ENCODE peak calls at places on chromosome 13, in eight cellular contexts. N is HFF-Myc; L is NCI-H345; D is brain microvascular endothelial cell; R is stimulated activated CD4-positive, alpha-beta T cell treated with anti-CD3 and anti-CD28 coated beads, Interleukin-4, amount 100 ng/mL, for 1 hour; K is HT1080; F is ovary; C is IMR-90. T is an unnamed sample.

GRCh38 chr13:57632276-57633140 is 964 bp downstream of the PCDH17 start:
- DNase-seq in L (no peak), D (no peak), F (no peak), K (no peak), C (no peak), R (no peak), N (no peak), T (no peak)

GRCh38 chr13:98429977-98430785 is 146.7 kb downstream of the STK24 start:
- DNase-seq in F (no peak), K (no peak), R (no peak), N (no peak), D (no peak), L (no peak), C (no peak), T (no peak)

GRCh38 chr13:114309806-114310410 is 4.4 kb upstream of the CHAMP1 start:
- DNase-seq in C (no peak), K (no peak), N (no peak), R (no peak), L (no peak), D (no peak), F (no peak), T (no peak)

GRCh38 chr13:40464349-40464748 is 202.1 kb downstream of the FOXO1 start:
- DNase-seq in N (no peak), R (no peak), D (no peak), L (peak; percentile 90), F (no peak), C (no peak), K (no peak), T (no peak)

GRCh38 chr13:50780201-50781015 is 63.1 kb downstream of the DLEU7 start:
- DNase-seq in D (no peak), N (no peak), K (no peak), R (no peak), F (no peak), L (no peak), C (no peak), T (no peak)

GRCh38 chr13:40539954-40540706 is 126.3 kb downstream of the FOXO1 start:
- DNase-seq in C (peak; percentile 52), K (peak; percentile 87), F (no peak), D (peak; percentile 86), N (peak; percentile 78), L (no peak), R (no peak), T (no peak)

GRCh38 chr13:107250626-107251025 is 682.7 kb upstream of the ARGLU1 start:
- DNase-seq in D (no peak), R (no peak), K (peak; percentile 50), C (peak; percentile 22), F (no peak), N (no peak), L (no peak), T (no peak)

GRCh38 chr13:20197361-20197834 is 4.7 kb upstream of the GJB2 start:
- DNase-seq in R (no peak), F (no peak), K (peak; percentile 81), N (peak; percentile 6), D (no peak), C (peak; percentile 56), L (peak; percentile 43), T (no peak)

GRCh38 chr13:77388944-77389616 is 62.2 kb upstream of the MYCBP2 start:
- DNase-seq in F (no peak), K (no peak), R (no peak), L (no peak), N (no peak), D (no peak), C (no peak), T (no peak)

GRCh38 chr13:24074687-24075086 is 85.8 kb upstream of the SPATA13 start:
- DNase-seq in C (no peak), N (no peak), L (no peak), D (no peak), R (no peak), K (peak; percentile 39), F (no peak), T (no peak)

GRCh38 chr13:113848431-113849260 is 15.2 kb downstream of the GAS6 start:
- DNase-seq in F (peak; percentile 18), K (no peak), N (no peak), C (no peak), L (no peak), D (no peak), R (no peak), T (no peak)

GRCh38 chr13:110648848-110649421 is 33.6 kb downstream of the NAXD start:
- DNase-seq in C (no peak), K (no peak), R (no peak), N (no peak), L (no peak), F (no peak), D (no peak), T (no peak)

GRCh38 chr13:40568246-40568645 is 98.2 kb downstream of the FOXO1 start:
- DNase-seq in L (no peak), R (no peak), D (no peak), C (no peak), K (no peak), N (no peak), F (no peak), T (no peak)

GRCh38 chr13:25135896-25136295 is 36.2 kb downstream of the AMER2 start:
- DNase-seq in N (no peak), F (no peak), R (no peak), D (no peak), L (no peak), C (no peak), K (no peak), T (no peak)

GRCh38 chr13:104289400-104289799 is 1223.2 kb upstream of the SLC10A2 start:
- DNase-seq in F (no peak), L (peak; percentile 3), R (no peak), N (no peak), K (no peak), C (no peak), D (no peak), T (no peak)

GRCh38 chr13:43805071-43805468 is 18.3 kb upstream of the ENOX1 start:
- DNase-seq in L (peak; percentile 57), C (peak; percentile 96), F (no peak), K (peak; percentile 98), N (no peak), R (no peak), D (peak; percentile 93), T (no peak)

GRCh38 chr13:98915563-98916348 is 62.1 kb downstream of the DOCK9 start:
- DNase-seq in R (no peak), L (no peak), D (no peak), N (no peak), F (no peak), C (peak; percentile 31), K (peak; percentile 26), T (no peak)

GRCh38 chr13:22201395-22201794 is 530.5 kb downstream of the FGF9 start:
- DNase-seq in L (no peak), C (no peak), F (no peak), K (no peak), D (no peak), N (no peak), R (no peak), T (no peak)

GRCh38 chr13:91389186-91389585 is 9.2 kb upstream of the GPC5 start:
- DNase-seq in L (no peak), N (no peak), K (no peak), D (no peak), C (no peak), R (no peak), F (no peak), T (no peak)

GRCh38 chr13:77230560-77230959 is 96.3 kb downstream of the MYCBP2 start:
- DNase-seq in D (no peak), R (no peak), K (no peak), L (no peak), C (no peak), N (no peak), F (no peak), T (no peak)

GRCh38 chr13:83557845-83558244 is 324.4 kb downstream of the SLITRK1 start:
- DNase-seq in N (no peak), D (no peak), L (no peak), C (no peak), K (no peak), F (no peak), R (no peak), T (no peak)

GRCh38 chr13:35055705-35056104 is 113.6 kb downstream of the NBEA start:
- DNase-seq in C (no peak), K (no peak), D (no peak), R (no peak), L (no peak), N (no peak), F (no peak), T (no peak)

T was measured in SK-N-MC.